ENCODE peak calls at places on chromosomes 7 and 10, in four cellular contexts. U, F, D and K are unnamed samples. For H3K36me3, the result is how much of the 10 kb centered on the place peaks cover.

GRCh38 chr7:22397981-22398380 is 41.0 kb upstream of the RAPGEF5 start:
- DNase-seq in U (no peak), F (no peak), D (no peak), K (no peak)

GRCh38 chr7:21253740-21254687 is 173.9 kb upstream of the SP4 start:
- DNase-seq in F (peak), U (no peak), D (no peak), K (no peak)

GRCh38 chr10:75468612-75469011 is 37.2 kb downstream of the LRMDA start:
- DNase-seq in U (peak), F (no peak), D (no peak), K (no peak)

GRCh38 chr7:149284850-149285580 is 23.0 kb downstream of the ZNF783 start:
- DNase-seq in U (peak), D (peak), F (peak), K (peak)

GRCh38 chr10:84177541-84178386 is 4.2 kb downstream of the GPR15LG start:
- DNase-seq in F (no peak), D (no peak), U (no peak), K (peak)

GRCh38 chr10:60962946-60963345 is 19.0 kb upstream of the RHOBTB1 start:
- DNase-seq in U (no peak), F (no peak), D (no peak), K (no peak)

GRCh38 chr10:119370972-119371703 is 163.8 kb downstream of the GRK5 start:
- DNase-seq in D (no peak), F (no peak), U (no peak), K (no peak)

GRCh38 chr7:90817846-90818245 is 221.7 kb downstream of the CDK14 start:
- DNase-seq in D (no peak), F (no peak), U (no peak), K (no peak)

GRCh38 chr10:88389456-88389855 is 193.7 kb downstream of the RNLS start:
- DNase-seq in D (no peak), F (no peak), U (peak), K (peak)

GRCh38 chr7:34165927-34166550 is 260.7 kb downstream of the BMPER start:
- DNase-seq in U (no peak), D (no peak), F (no peak), K (no peak)

GRCh38 chr10:21830037-21830436 is 173.5 kb downstream of the DNAJC1 start:
- DNase-seq in U (no peak), F (no peak), D (no peak), K (no peak)

GRCh38 chr10:10431422-10432066 is 586.1 kb upstream of the CELF2 start:
- DNase-seq in F (no peak), D (no peak), U (no peak), K (no peak)

GRCh38 chr10:111084346-111085255 is 7.8 kb downstream of the ADRA2A start:
- DNase-seq in U (no peak), D (no peak), F (no peak), K (no peak)

GRCh38 chr10:61285749-61286148 is 167.4 kb downstream of the TMEM26 start:
- DNase-seq in U (no peak), D (no peak), F (no peak), K (no peak)

GRCh38 chr7:105909742-105910141 is 33.3 kb upstream of the ATXN7L1 start:
- DNase-seq in D (no peak), F (no peak), U (no peak), K (no peak)

GRCh38 chr10:109993551-109993950 is 14.2 kb upstream of the ADD3 start:
- DNase-seq in U (no peak), F (no peak), D (no peak), K (no peak)

GRCh38 chr7:51226042-51226755 is 90.4 kb downstream of the COBL start:
- DNase-seq in D (no peak), F (no peak), U (no peak), K (no peak)

GRCh38 chr10:117166420-117167345 is 28.6 kb upstream of the VAX1 start:
- DNase-seq in D (no peak), F (no peak), U (no peak), K (no peak)

GRCh38 chr7:157689269-157690057 is 352.7 kb downstream of the DNAJB6 start:
- DNase-seq in F (peak), D (no peak), U (no peak), K (no peak)

GRCh38 chr7:19621740-19622139 is 87.1 kb downstream of the POLR1F start:
- DNase-seq in D (no peak), F (no peak), U (no peak), K (no peak)

GRCh38 chr10:26555719-26556368 is 117.7 kb downstream of the APBB1IP start:
- DNase-seq in D (peak), U (no peak), F (peak), K (no peak)

GRCh38 chr7:110809832-110810231 is 281.1 kb upstream of the LRRN3 start:
- DNase-seq in U (no peak), F (no peak), D (no peak), K (no peak)

GRCh38 chr10:34814228-34815173 is 595 bp downstream of the PARD3 start:
- DNase-seq in U (peak), F (peak), D (no peak), K (no peak)

GRCh38 chr10:75776738-75777504 is 345.5 kb downstream of the LRMDA start:
- DNase-seq in U (no peak), F (peak), D (no peak), K (no peak)

GRCh38 chr10:17503795-17504194 is 49.4 kb upstream of the ST8SIA6 start:
- DNase-seq in U (no peak), F (no peak), D (no peak), K (no peak)

GRCh38 chr7:32357535-32358277 is 132.5 kb downstream of the LSM5 start:
- DNase-seq in F (no peak), U (no peak), D (no peak), K (no peak)

GRCh38 chr10:81820418-81820817 is 54.6 kb upstream of the NRG3 start:
- DNase-seq in D (no peak), U (no peak), F (no peak), K (no peak)

GRCh38 chr10:70190102-70190501 is 19.8 kb upstream of the SAR1A start:
- DNase-seq in F (no peak), D (no peak), U (no peak), K (no peak)

GRCh38 chr7:125423444-125424155 is 494.0 kb upstream of the POT1 start:
- DNase-seq in D (no peak), F (no peak), U (no peak), K (no peak)

GRCh38 chr7:1331026-1331425 is 98.4 kb downstream of the UNCX start:
- DNase-seq in U (no peak), F (no peak), D (peak), K (no peak)

GRCh38 chr7:151308791-151309190 is 32.8 kb upstream of the NUB1 start:
- DNase-seq in U (no peak), F (no peak), D (no peak), K (no peak)

GRCh38 chr10:58593008-58593407 is 80.3 kb downstream of the BICC1 start:
- DNase-seq in F (no peak), D (no peak), U (no peak), K (no peak)

GRCh38 chr10:5948999-5949759 is 28.2 kb downstream of the IL15RA start:
- DNase-seq in D (peak), U (peak), F (peak), K (peak)

GRCh38 chr10:130218936-130219335 is 82.7 kb downstream of the GLRX3 start:
- DNase-seq in F (no peak), D (no peak), U (no peak), K (no peak)

GRCh38 chr7:115471891-115472290 is 550.0 kb downstream of the MDFIC start:
- DNase-seq in U (no peak), D (no peak), F (no peak), K (no peak)

GRCh38 chr10:107317592-107317991 is 153.1 kb upstream of the SORCS1 start:
- DNase-seq in D (no peak), U (no peak), F (no peak), K (no peak)

GRCh38 chr7:126667742-126668366 is 584.9 kb downstream of the GRM8 start:
- DNase-seq in U (no peak), F (no peak), D (no peak), K (no peak)

GRCh38 chr7:69775231-69775771 is 177.0 kb downstream of the AUTS2 start:
- DNase-seq in F (no peak), U (no peak), D (no peak), K (no peak)

GRCh38 chr10:26723016-26723415 is 25.5 kb downstream of the PDSS1 start:
- DNase-seq in F (no peak), U (no peak), D (no peak), K (no peak)

DNA sequence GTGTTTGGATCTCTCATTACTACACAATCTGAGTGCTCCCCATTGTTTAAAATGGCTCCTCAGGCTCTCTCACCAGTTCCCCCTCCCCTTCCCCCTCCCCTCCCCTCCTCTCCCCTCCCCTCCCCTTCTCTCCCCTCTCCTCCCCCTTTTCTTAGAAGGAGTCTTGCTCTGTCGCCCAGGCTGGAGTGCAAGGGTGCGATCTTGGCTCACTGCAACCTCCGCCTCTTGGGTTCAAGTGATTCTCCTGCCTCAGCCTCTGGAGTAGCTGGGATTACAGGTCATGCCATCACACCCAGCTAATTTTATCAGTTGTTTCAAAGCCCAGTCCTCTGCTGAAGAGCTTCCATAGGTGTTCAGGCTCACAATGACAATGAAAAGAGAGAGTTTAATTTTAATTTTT is 3.6 kb upstream of the CCAR1 start:
- DNase-seq in F (no peak), U (no peak), D (no peak), K (no peak)
- H3K27ac ChIP-seq in F (no peak), U (no peak), D (no peak), K (no peak)

DNA sequence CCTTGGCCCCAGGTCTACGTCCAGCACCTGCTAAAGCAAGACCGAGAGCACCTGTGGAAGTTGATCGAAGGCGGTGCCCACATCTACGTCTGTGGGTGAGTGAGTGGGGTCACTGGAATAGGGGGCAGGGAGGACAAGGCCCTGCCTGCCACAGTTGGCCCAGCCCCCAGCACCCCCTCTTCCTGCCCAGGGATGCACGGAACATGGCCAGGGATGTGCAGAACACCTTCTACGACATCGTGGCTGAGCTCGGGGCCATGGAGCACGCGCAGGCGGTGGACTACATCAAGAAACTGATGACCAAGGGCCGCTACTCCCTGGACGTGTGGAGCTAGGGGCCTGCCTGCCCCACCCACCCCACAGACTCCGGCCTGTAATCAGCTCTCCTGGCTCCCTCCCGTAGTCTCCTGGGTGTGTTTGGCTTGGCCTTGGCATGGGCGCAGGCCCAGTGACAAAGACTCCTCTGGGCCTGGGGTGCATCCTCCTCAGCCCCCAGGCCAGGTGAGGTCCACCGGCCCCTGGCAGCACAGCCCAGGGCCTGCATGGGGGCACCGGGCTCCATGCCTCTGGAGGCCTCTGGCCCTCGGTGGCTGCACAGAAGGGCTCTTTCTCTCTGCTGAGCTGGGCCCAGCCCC is 8.1 kb downstream of the TMEM120A start:
- DNase-seq in U (no peak), F (no peak), D (peak), K (no peak)
- H3K36me3 ChIP-seq in U (under half), F (half or more), D (half or more), K (under half)

DNA sequence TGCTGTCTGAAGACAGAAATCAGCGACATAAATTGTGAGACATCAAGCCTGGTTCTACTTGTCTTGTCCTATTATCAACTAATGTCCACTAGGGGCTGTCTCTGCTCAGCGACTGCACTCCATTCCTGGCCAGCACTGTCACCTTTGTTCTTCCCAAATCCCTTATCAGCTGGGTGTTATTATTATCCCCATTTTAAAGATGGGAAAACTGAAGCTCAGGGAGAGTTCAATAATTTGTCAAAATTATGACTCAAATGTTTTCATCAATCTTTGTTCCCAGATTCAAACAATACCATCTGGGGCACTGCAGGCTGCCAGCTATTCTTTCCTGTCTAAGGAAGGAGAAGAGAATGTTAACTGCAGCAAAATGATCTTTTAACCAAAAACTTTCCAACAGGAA is 431.6 kb upstream of the NFE2L3 start:
- DNase-seq in F (no peak), U (no peak), D (no peak), K (no peak)
- TF ChIP-seq CTCF in F (no peak), U (no peak), D (no peak), K (no peak)

GRCh38 chr7:6529643-6530042 is 21.6 kb downstream of the GRID2IP start:
- DNase-seq in D (no peak), U (no peak), F (no peak), K (no peak)

GRCh38 chr7:6530626-6531491 is 20.4 kb downstream of the GRID2IP start:
- DNase-seq in U (no peak), F (peak), D (no peak), K (peak)

GRCh38 chr7:6531492-6532279 is 19.6 kb downstream of the GRID2IP start:
- DNase-seq in U (no peak), F (no peak), D (no peak), K (no peak)

GRCh38 chr7:6526997-6527378 is 24.3 kb downstream of the GRID2IP start:
- DNase-seq in U (no peak), D (no peak), F (no peak), K (no peak)

DNA sequence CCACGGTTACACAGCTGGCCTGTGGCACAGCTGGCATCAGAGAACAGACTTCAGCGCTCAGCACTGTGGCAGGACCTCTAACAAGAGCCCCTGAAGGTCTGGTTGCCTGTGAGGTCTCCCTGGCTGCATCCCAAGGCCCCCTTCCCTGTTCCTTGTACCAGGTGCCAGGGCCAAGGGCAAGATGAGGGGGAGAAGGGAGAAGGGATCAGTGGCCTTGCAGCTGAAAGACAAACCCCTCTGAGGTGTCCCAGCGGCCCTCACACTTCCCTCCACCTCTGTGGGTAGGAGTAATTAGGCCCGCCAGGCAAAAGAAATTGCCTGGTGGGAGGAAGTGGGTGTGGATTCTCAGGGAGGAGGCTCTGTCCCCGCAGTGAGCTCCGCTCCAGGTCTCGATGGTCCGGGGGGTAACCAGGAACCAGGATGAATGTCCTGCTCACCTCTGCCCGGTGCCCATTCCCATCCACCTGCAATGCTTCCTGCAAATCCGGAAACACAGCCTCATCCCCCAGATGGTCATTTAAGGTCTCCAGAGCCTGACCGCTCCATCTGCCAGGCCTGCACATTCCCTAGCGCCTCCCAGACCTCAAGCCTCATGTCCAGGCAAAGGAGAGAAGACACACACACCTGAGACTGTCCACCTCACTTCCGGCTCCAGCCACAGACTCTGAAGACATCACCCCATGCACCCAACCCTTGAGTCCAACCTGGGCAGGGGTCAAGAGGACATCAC is 22.7 kb downstream of the GRID2IP start:
- DNase-seq in U (no peak), D (no peak), F (no peak), K (no peak)
- H3K27ac ChIP-seq in U (no peak), D (no peak), F (no peak), K (no peak)

GRCh38 chr10:89601728-89602361 is 43.2 kb downstream of the PANK1 start:
- DNase-seq in D (no peak), U (no peak), F (no peak), K (no peak)
- H3K36me3 ChIP-seq in D (under half), U (under half), F (under half), K (under half)

GRCh38 chr7:54839538-54840213 is 80.7 kb upstream of the SEC61G start:
- DNase-seq in U (peak), F (peak), D (peak), K (no peak)
- TF ChIP-seq CTCF in U (no peak), F (peak), D (peak), K (no peak)

DNA sequence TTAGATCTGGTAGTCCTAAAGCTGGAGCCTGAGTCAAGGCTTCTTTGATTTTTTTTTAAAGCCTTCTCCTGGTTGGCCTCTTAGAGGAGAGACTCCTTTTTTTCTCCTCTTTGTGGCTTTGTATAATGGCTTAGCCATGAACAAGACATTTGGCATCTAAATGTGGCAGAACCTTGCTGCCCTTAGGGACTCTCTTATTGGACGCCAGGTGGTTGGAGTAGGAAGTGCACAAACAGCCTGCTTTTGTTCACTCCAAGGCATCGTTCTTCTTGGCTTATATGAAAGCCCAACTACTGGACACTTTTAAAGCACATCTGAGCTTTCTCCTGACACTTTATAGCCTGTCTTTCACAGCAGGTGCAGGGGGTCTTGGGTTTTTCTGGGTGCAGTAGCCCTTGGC is 25.0 kb downstream of the ZPBP start:
- DNase-seq in F (peak), U (no peak), D (no peak), K (no peak)
- H3K27ac ChIP-seq in F (peak), U (peak), D (no peak), K (no peak)

DNA sequence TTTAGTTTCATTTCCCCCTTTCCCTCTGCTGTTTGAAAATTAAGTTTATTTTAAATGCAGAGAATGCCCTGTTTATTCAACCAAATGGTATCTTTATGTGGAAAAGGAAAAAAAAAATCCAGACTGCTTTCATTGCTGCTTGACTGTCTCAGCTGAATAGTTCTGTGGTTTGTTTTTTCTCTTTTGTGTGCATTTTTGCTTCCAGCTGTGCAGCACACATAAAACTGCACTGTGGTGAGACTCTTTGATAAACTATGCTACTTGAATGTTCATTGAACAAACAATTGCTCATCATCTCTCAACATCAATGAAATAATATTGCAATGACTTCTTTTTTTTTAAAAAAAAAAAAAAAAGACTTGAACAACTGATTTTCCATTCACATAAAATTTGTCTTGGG is 78.6 kb upstream of the GLI3 start:
- DNase-seq in D (no peak), U (no peak), F (no peak), K (no peak)
- H3K36me3 ChIP-seq in D (under half), U (under half), F (under half), K (under half)

DNA sequence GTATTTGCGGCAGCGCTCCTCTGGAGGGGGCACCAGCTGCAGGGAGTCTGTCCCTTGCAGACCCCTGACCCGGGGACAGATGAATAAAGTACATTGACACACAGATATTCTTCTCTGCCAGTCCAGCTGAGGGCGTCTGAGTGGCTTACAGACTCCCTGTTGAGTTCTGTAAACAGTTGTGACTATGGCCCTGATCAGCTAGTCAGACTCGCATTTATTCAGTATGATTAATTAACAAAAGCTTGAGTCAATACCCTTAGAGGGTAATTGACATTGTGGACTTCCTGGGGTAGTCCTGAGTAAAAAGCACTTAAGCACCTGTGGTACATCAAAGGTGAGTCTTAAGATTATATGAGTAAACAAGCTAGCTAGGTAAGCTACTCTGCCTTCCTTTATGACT is 21.0 kb downstream of the ANKRD30A start:
- DNase-seq in U (no peak), D (no peak), F (no peak), K (no peak)
- TF ChIP-seq CTCF in U (no peak), D (no peak), F (no peak), K (no peak)